ENCODE peak calls at places on chromosomes 7 and 10, in nine cellular contexts. M is brain microvascular endothelial cell; W is stimulated activated CD8-positive, alpha-beta memory T cell treated with anti-CD3 and anti-CD28 coated beads, Interleukin-4, amount 100 ng/mL, for 1 hour; A is bronchial epithelial cell; E is NCI-H2081; T is GM23248; J is activated CD4-positive, alpha-beta memory T cell treated with anti-CD3 and anti-CD28 coated beads, Interleukin-2, amount 10 ng/mL, durations not matched to agents 7 days and 5 days; F is activated T-cell treated with anti-CD3 and anti-CD28 coated beads for 1 hour; Q is A549. X is an unnamed sample.

GRCh38 chr10:84267503-84268126 is 22.8 kb downstream of the RGR start:
- DNase-seq in M (peak; percentile 56), W (no peak), A (peak; percentile 72), E (peak; percentile 33), T (peak; percentile 77), J (peak; percentile 83), F (peak; percentile 51), Q (peak; percentile 26), X (no peak)

GRCh38 chr7:16847381-16847860 is 34.4 kb downstream of the AGR3 start:
- DNase-seq in M (peak; percentile 20), W (no peak), A (peak; percentile 68), E (peak; percentile 55), T (no peak), J (no peak), F (no peak), Q (peak; percentile 74), X (no peak)

GRCh38 chr10:112799726-112800510 is 150.1 kb upstream of the TCF7L2 start:
- DNase-seq in M (no peak), W (no peak), A (no peak), E (no peak), T (no peak), J (no peak), F (no peak), Q (no peak), X (no peak)

GRCh38 chr10:115093286-115093775 is at the start of gene ATRNL1:
- DNase-seq in M (no peak), W (no peak), A (no peak), E (peak; percentile 36), T (peak; percentile 49), J (no peak), F (no peak), Q (no peak), X (no peak)

GRCh38 chr7:101153969-101154692 is at the start of gene AP1S1:
- DNase-seq in M (peak; percentile 90), W (peak; percentile 74), A (peak; percentile 76), E (peak; percentile 96), T (peak; percentile 92), J (peak; percentile 95), F (peak; percentile 86), Q (peak; percentile 96), X (peak; percentile 93)

GRCh38 chr10:70874061-70874460 is 14.3 kb downstream of the PCBD1 start:
- DNase-seq in M (no peak), W (no peak), A (no peak), E (no peak), T (no peak), J (no peak), F (no peak), Q (no peak), X (no peak)

GRCh38 chr7:29917583-29917982 is 72.0 kb downstream of the SCRN1 start:
- DNase-seq in M (no peak), W (no peak), A (no peak), E (no peak), T (no peak), J (no peak), F (no peak), Q (no peak), X (no peak)

GRCh38 chr10:23516530-23516929 is 77.7 kb downstream of the OTUD1 start:
- DNase-seq in M (peak; percentile 15), W (no peak), A (peak; percentile 32), E (no peak), T (peak; percentile 65), J (no peak), F (no peak), Q (no peak), X (no peak)

GRCh38 chr10:3895045-3895609 is 110.1 kb upstream of the KLF6 start:
- DNase-seq in M (peak; percentile 77), W (no peak), A (peak; percentile 86), E (no peak), T (peak; percentile 71), J (no peak), F (no peak), Q (peak; percentile 36), X (no peak)

GRCh38 chr10:65358565-65358964 is 1567.3 kb upstream of the LRRTM3 start:
- DNase-seq in M (peak; percentile 46), W (no peak), A (peak; percentile 19), E (peak; percentile 8), T (no peak), J (no peak), F (no peak), Q (no peak), X (no peak)

GRCh38 chr10:126561499-126562208 is 108.8 kb downstream of the C10orf90 start:
- DNase-seq in M (no peak), W (no peak), A (no peak), E (no peak), T (peak; percentile 53), J (no peak), F (no peak), Q (no peak), X (no peak)

GRCh38 chr7:132577206-132578049 is 1.2 kb upstream of the PLXNA4 start:
- DNase-seq in M (peak; percentile 24), W (no peak), A (no peak), E (peak; percentile 82), T (peak; percentile 72), J (no peak), F (no peak), Q (peak; percentile 26), X (no peak)